ENCODE peak calls at places on chromosomes 1 and 21, in nine cellular contexts. L is CD8-positive, alpha-beta memory T cell; E is adrenal gland; W is HL-60; N is right lobe of liver; Q is cardiac muscle cell; K is transverse colon; A is right atrium auricular region; S is uterus. M is an unnamed sample.

GRCh38 chr1:236767276-236767675 is 27.8 kb upstream of the MTR start:
- DNase-seq in L (no peak), E (no peak), W (no peak), N (no peak), Q (no peak), K (no peak), A (no peak), S (no peak), M (no peak)

GRCh38 chr1:17890056-17890814 is 135.1 kb downstream of the ACTL8 start:
- DNase-seq in L (no peak), E (no peak), W (no peak), N (no peak), Q (no peak), K (no peak), A (no peak), S (no peak), M (no peak)

GRCh38 chr1:212990276-212990675 is 25.4 kb downstream of the ANGEL2 start:
- DNase-seq in L (no peak), E (no peak), W (no peak), N (no peak), Q (no peak), K (no peak), A (no peak), S (no peak), M (no peak)

GRCh38 chr21:37527103-37527502 is 160.5 kb downstream of the DYRK1A start:
- DNase-seq in L (no peak), E (no peak), W (no peak), N (no peak), Q (no peak), K (no peak), A (no peak), S (no peak), M (no peak)

GRCh38 chr1:18919174-18919905 is 17.0 kb upstream of the ALDH4A1 start:
- DNase-seq in L (no peak), E (no peak), W (no peak), N (no peak), Q (no peak), K (no peak), A (no peak), S (no peak), M (no peak)

GRCh38 chr1:15412843-15413242 is 3.2 kb downstream of the EFHD2 start:
- DNase-seq in L (no peak), E (peak; percentile 49), W (no peak), N (no peak), Q (no peak), K (peak; percentile 78), A (no peak), S (no peak), M (no peak)

GRCh38 chr1:42305639-42306038 is 29.4 kb downstream of the FOXJ3 start:
- DNase-seq in L (no peak), E (no peak), W (no peak), N (no peak), Q (peak; percentile 31), K (no peak), A (no peak), S (no peak), M (no peak)

GRCh38 chr1:205285391-205286101 is 36.0 kb downstream of the NUAK2 start:
- DNase-seq in L (peak; percentile 75), E (no peak), W (peak; percentile 37), N (no peak), Q (peak; percentile 53), K (peak; percentile 54), A (no peak), S (peak; percentile 38), M (no peak)

GRCh38 chr1:155079487-155080249 is 1.0 kb downstream of the EFNA3 start:
- DNase-seq in L (no peak), E (no peak), W (no peak), N (peak; percentile 53), Q (no peak), K (peak; percentile 38), A (no peak), S (no peak), M (peak; percentile 61)

GRCh38 chr1:112393634-112393976 is 2.4 kb upstream of the CTTNBP2NL start:
- DNase-seq in L (no peak), E (peak; percentile 23), W (no peak), N (no peak), Q (peak; percentile 67), K (peak; percentile 21), A (peak; percentile 74), S (peak; percentile 31), M (no peak)

GRCh38 chr1:230375795-230376194 is 50.3 kb downstream of the PGBD5 start:
- DNase-seq in L (no peak), E (no peak), W (no peak), N (no peak), Q (no peak), K (no peak), A (peak; percentile 60), S (no peak), M (peak; percentile 19)

DNA sequence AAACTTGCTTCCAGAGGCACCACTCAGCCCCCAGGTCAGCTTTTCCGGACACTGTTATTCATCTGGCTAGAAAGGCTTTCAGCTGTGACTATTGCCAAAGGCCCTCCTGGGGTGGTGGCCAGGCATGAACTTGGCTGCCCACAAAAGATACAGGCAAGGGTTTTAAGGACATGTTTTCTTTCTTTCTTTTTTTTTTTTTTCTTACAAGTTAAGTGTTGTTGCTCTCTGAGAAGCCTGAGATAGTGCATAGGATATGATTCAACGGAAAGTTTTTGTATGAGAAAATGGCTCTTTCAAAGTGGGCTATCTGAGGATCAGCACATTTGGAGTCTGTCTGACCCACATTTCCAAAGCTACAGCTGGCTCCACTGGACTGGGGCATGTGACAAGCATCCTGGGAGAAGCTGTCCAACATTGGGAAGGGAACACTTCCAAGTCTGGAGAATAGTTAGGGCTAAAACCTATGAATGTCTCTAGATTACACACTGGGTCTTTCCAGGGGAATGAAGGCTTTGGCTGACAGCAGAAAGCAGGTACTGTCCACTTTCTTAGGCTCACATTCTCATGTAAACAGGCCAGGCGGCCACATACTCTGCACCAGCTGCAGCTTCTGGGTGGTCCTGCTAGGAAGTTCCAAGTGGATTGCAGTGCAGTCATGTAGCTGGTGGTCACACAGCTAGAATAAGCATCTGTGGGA is 639.7 kb downstream of the LMO4 start:
- DNase-seq in L (no peak), E (no peak), W (no peak), N (no peak), Q (peak; percentile 91), K (peak; percentile 14), A (peak; percentile 79), S (peak; percentile 59), M (peak; percentile 68)
- H3K27ac ChIP-seq in L (no peak overlapping the region), E (no peak overlapping the region), W (no peak overlapping the region), N (no peak overlapping the region), Q (no peak overlapping the region), K (peak overlapping the region; percentile 1), A (peak overlapping the region; percentile 38), S (peak overlapping the region; percentile 75), M (peak overlapping the region; percentile 49)

GRCh38 chr1:43346636-43347035 is 9.0 kb downstream of the MPL start:
- DNase-seq in L (no peak), E (no peak), W (no peak), N (no peak), Q (no peak), K (no peak), A (no peak), S (no peak), M (no peak)

GRCh38 chr1:43348343-43348808 is 10.4 kb upstream of the CDC20 start:
- DNase-seq in L (no peak), E (no peak), W (no peak), N (no peak), Q (peak; percentile 39), K (no peak), A (no peak), S (no peak), M (no peak)

GRCh38 chr1:43348809-43349593 is 9.8 kb upstream of the CDC20 start:
- DNase-seq in L (peak; percentile 73), E (peak; percentile 92), W (no peak), N (peak; percentile 93), Q (peak; percentile 78), K (peak; percentile 94), A (peak; percentile 78), S (peak; percentile 72), M (peak; percentile 85)

GRCh38 chr1:43344267-43344666 is 6.6 kb downstream of the MPL start:
- DNase-seq in L (no peak), E (no peak), W (no peak), N (no peak), Q (no peak), K (no peak), A (no peak), S (no peak), M (peak; percentile 47)

GRCh38 chr1:43345119-43345518 is 7.5 kb downstream of the MPL start:
- DNase-seq in L (no peak), E (peak; percentile 61), W (no peak), N (no peak), Q (no peak), K (peak; percentile 36), A (no peak), S (no peak), M (peak; percentile 29)
- H3K4me3 ChIP-seq in L (no peak overlapping the region), E (no peak overlapping the region), W (no peak overlapping the region), N (no peak overlapping the region), Q (no peak overlapping the region), K (no peak overlapping the region), A (no peak overlapping the region), S (no peak overlapping the region), M (no peak overlapping the region)

GRCh38 chr1:151924691-151925587 is 15.6 kb upstream of the THEM4 start:
- DNase-seq in L (no peak), E (no peak), W (no peak), N (no peak), Q (no peak), K (no peak), A (no peak), S (no peak), M (no peak)
- H3K27ac ChIP-seq in L (no peak overlapping the region), E (no peak overlapping the region), W (no peak overlapping the region), N (no peak overlapping the region), Q (no peak overlapping the region), K (no peak overlapping the region), A (no peak overlapping the region), S (no peak overlapping the region), M (no peak overlapping the region)

DNA sequence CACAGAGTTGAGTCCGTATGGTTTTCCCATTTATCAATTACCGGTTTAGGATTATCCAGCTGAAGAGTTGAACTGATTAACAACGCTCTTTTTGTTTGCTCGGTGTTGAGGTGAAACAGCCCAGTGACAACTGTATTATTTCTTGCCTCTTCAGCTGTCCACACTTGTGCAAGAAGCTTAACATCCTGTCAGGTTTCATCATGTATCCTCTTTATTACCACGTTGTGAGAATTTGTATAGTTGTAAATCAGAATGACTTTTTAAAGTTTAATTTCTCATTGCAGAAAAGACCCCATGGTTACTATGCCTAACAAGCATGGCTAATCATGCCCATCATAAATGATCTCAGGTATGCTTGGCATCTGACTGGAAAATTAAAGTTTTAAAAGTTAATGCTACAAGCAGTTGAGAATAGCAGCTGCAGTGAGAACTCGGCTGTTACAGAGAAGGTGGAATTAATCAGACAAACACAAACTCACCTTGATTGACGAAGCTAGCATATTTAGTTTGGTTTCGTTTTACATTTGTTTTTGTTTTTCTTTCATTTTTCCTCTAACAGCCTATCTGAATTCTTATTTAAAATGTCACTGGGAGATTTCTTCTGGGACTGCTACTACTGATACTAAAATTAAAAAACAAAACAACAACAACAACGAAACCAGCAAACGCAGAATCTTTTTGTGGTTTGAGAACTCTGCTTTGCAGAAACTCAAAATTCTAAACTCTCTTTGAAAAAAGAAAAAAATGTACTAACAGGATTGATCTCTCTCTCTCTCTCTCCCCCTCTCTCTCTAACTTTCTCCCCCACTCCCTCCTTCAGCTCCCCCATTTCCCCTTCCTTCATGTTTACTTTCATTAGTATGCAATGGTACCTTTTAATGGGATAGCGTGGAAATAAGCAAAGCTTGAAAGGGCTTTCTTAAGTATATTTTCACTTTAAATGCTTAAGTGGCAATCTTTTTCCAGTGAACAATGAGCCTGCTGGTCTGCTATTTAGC is 562.9 kb upstream of the ADGRL2 start:
- DNase-seq in L (no peak), E (no peak), W (peak; percentile 47), N (no peak), Q (no peak), K (no peak), A (no peak), S (no peak), M (no peak)
- H3K4me3 ChIP-seq in L (no peak overlapping the region), E (peak overlapping the region; percentile 56), W (peak overlapping the region; percentile 21), N (peak overlapping the region; percentile 31), Q (no peak overlapping the region), K (no peak overlapping the region), A (peak overlapping the region; percentile 28), S (peak overlapping the region; percentile 17), M (peak overlapping the region; percentile 16)

GRCh38 chr1:23957096-23957495 is 2.5 kb upstream of the PNRC2 start:
- DNase-seq in L (no peak), E (peak; percentile 22), W (no peak), N (no peak), Q (no peak), K (peak; percentile 74), A (no peak), S (no peak), M (no peak)
- H3K27ac ChIP-seq in L (no peak overlapping the region), E (no peak overlapping the region), W (no peak overlapping the region), N (no peak overlapping the region), Q (no peak overlapping the region), K (peak overlapping the region; percentile 96), A (no peak overlapping the region), S (peak overlapping the region; percentile 98), M (peak overlapping the region; percentile 36)